ENCODE peak calls at places on chromosomes 3 and 15, in ten cellular contexts. One of them, this sample, is unnamed.

GRCh38 chr3:197733042-197733441 is 3.7 kb downstream of the RUBCN start:
- DNase-seq in choroid plexus epithelial cell: no peak
- DNase-seq in GM06990: no peak
- DNase-seq in CD8-positive, alpha-beta T cell: no peak
- DNase-seq in GM13976: no peak
- DNase-seq in heart left ventricle: no peak
- DNase-seq in retinal pigment epithelial cell: no peak
- DNase-seq in A673: no peak
- DNase-seq in heart right ventricle: no peak
- DNase-seq in endothelial cell: no peak
- DNase-seq in this sample: no peak

GRCh38 chr3:156682491-156682890 is 8.1 kb downstream of the TIPARP start:
- DNase-seq in choroid plexus epithelial cell: no peak
- DNase-seq in GM06990: no peak
- DNase-seq in CD8-positive, alpha-beta T cell: no peak
- DNase-seq in GM13976: no peak
- DNase-seq in heart left ventricle: no peak
- DNase-seq in retinal pigment epithelial cell: no peak
- DNase-seq in A673: no peak
- DNase-seq in heart right ventricle: no peak
- DNase-seq in endothelial cell: no peak
- DNase-seq in this sample: no peak

GRCh38 chr3:51968883-51969674 is 1.8 kb upstream of the PCBP4 start:
- DNase-seq in choroid plexus epithelial cell: no peak
- DNase-seq in GM06990: no peak
- DNase-seq in CD8-positive, alpha-beta T cell: no peak
- DNase-seq in GM13976: no peak
- DNase-seq in heart left ventricle: no peak
- DNase-seq in retinal pigment epithelial cell: no peak
- DNase-seq in A673: no peak
- DNase-seq in heart right ventricle: no peak
- DNase-seq in endothelial cell: no peak
- DNase-seq in this sample: no peak

GRCh38 chr3:46371802-46372340 is 1.1 kb downstream of the CCR5 start:
- DNase-seq in choroid plexus epithelial cell: no peak
- DNase-seq in GM06990: no peak
- DNase-seq in CD8-positive, alpha-beta T cell: no peak
- DNase-seq in GM13976: no peak
- DNase-seq in heart left ventricle: no peak
- DNase-seq in retinal pigment epithelial cell: no peak
- DNase-seq in A673: no peak
- DNase-seq in heart right ventricle: no peak
- DNase-seq in endothelial cell: no peak
- DNase-seq in this sample: no peak

GRCh38 chr15:52649686-52650085 is 29.5 kb downstream of the ATOSA start:
- DNase-seq in choroid plexus epithelial cell: no peak
- DNase-seq in GM06990: no peak
- DNase-seq in CD8-positive, alpha-beta T cell: no peak
- DNase-seq in GM13976: no peak
- DNase-seq in heart left ventricle: no peak
- DNase-seq in retinal pigment epithelial cell: peak
- DNase-seq in A673: peak
- DNase-seq in heart right ventricle: no peak
- DNase-seq in endothelial cell: no peak
- DNase-seq in this sample: no peak

GRCh38 chr3:183159319-183159718 is 3.2 kb downstream of the LAMP3 start:
- DNase-seq in choroid plexus epithelial cell: no peak
- DNase-seq in GM06990: no peak
- DNase-seq in CD8-positive, alpha-beta T cell: no peak
- DNase-seq in GM13976: no peak
- DNase-seq in heart left ventricle: no peak
- DNase-seq in retinal pigment epithelial cell: no peak
- DNase-seq in A673: no peak
- DNase-seq in heart right ventricle: no peak
- DNase-seq in endothelial cell: no peak
- DNase-seq in this sample: no peak

GRCh38 chr15:60442763-60443162 is 36.2 kb downstream of the ICE2 start:
- DNase-seq in choroid plexus epithelial cell: peak
- DNase-seq in GM06990: no peak
- DNase-seq in CD8-positive, alpha-beta T cell: no peak
- DNase-seq in GM13976: no peak
- DNase-seq in heart left ventricle: no peak
- DNase-seq in retinal pigment epithelial cell: no peak
- DNase-seq in A673: no peak
- DNase-seq in heart right ventricle: no peak
- DNase-seq in endothelial cell: no peak
- DNase-seq in this sample: no peak

GRCh38 chr3:123799544-123800351 is 84.4 kb downstream of the MYLK start:
- DNase-seq in choroid plexus epithelial cell: peak
- DNase-seq in GM06990: no peak
- DNase-seq in CD8-positive, alpha-beta T cell: no peak
- DNase-seq in GM13976: no peak
- DNase-seq in heart left ventricle: no peak
- DNase-seq in retinal pigment epithelial cell: peak
- DNase-seq in A673: no peak
- DNase-seq in heart right ventricle: no peak
- DNase-seq in endothelial cell: no peak
- DNase-seq in this sample: no peak

GRCh38 chr3:21405671-21406667 is 345.0 kb downstream of the ZNF385D start:
- DNase-seq in choroid plexus epithelial cell: no peak
- DNase-seq in GM06990: no peak
- DNase-seq in CD8-positive, alpha-beta T cell: no peak
- DNase-seq in GM13976: no peak
- DNase-seq in heart left ventricle: no peak
- DNase-seq in retinal pigment epithelial cell: no peak
- DNase-seq in A673: no peak
- DNase-seq in heart right ventricle: no peak
- DNase-seq in endothelial cell: no peak
- DNase-seq in this sample: no peak

GRCh38 chr15:51750942-51751686 is at the start of gene TMOD2:
- DNase-seq in choroid plexus epithelial cell: peak
- DNase-seq in GM06990: peak
- DNase-seq in CD8-positive, alpha-beta T cell: peak
- DNase-seq in GM13976: peak
- DNase-seq in heart left ventricle: peak
- DNase-seq in retinal pigment epithelial cell: no peak
- DNase-seq in A673: peak
- DNase-seq in heart right ventricle: peak
- DNase-seq in endothelial cell: peak
- DNase-seq in this sample: peak

GRCh38 chr3:78101363-78101762 is 1061.5 kb downstream of the ROBO2 start:
- DNase-seq in choroid plexus epithelial cell: peak
- DNase-seq in GM06990: no peak
- DNase-seq in CD8-positive, alpha-beta T cell: no peak
- DNase-seq in GM13976: no peak
- DNase-seq in heart left ventricle: no peak
- DNase-seq in retinal pigment epithelial cell: peak
- DNase-seq in A673: no peak
- DNase-seq in heart right ventricle: no peak
- DNase-seq in endothelial cell: no peak
- DNase-seq in this sample: no peak

GRCh38 chr15:58232273-58233065 is 94.3 kb downstream of the AQP9 start:
- DNase-seq in choroid plexus epithelial cell: no peak
- DNase-seq in GM06990: no peak
- DNase-seq in CD8-positive, alpha-beta T cell: no peak
- DNase-seq in GM13976: no peak
- DNase-seq in heart left ventricle: no peak
- DNase-seq in retinal pigment epithelial cell: peak
- DNase-seq in A673: no peak
- DNase-seq in heart right ventricle: no peak
- DNase-seq in endothelial cell: no peak
- DNase-seq in this sample: no peak

GRCh38 chr3:14125193-14126016 is 553 bp downstream of the TMEM43 start:
- DNase-seq in choroid plexus epithelial cell: peak
- DNase-seq in GM06990: no peak
- DNase-seq in CD8-positive, alpha-beta T cell: peak
- DNase-seq in GM13976: no peak
- DNase-seq in heart left ventricle: peak
- DNase-seq in retinal pigment epithelial cell: peak
- DNase-seq in A673: peak
- DNase-seq in heart right ventricle: peak
- DNase-seq in endothelial cell: peak
- DNase-seq in this sample: peak

GRCh38 chr3:17840651-17841050 is 98.2 kb upstream of the TBC1D5 start:
- DNase-seq in choroid plexus epithelial cell: no peak
- DNase-seq in GM06990: no peak
- DNase-seq in CD8-positive, alpha-beta T cell: no peak
- DNase-seq in GM13976: no peak
- DNase-seq in heart left ventricle: no peak
- DNase-seq in retinal pigment epithelial cell: no peak
- DNase-seq in A673: no peak
- DNase-seq in heart right ventricle: no peak
- DNase-seq in endothelial cell: no peak
- DNase-seq in this sample: no peak

DNA sequence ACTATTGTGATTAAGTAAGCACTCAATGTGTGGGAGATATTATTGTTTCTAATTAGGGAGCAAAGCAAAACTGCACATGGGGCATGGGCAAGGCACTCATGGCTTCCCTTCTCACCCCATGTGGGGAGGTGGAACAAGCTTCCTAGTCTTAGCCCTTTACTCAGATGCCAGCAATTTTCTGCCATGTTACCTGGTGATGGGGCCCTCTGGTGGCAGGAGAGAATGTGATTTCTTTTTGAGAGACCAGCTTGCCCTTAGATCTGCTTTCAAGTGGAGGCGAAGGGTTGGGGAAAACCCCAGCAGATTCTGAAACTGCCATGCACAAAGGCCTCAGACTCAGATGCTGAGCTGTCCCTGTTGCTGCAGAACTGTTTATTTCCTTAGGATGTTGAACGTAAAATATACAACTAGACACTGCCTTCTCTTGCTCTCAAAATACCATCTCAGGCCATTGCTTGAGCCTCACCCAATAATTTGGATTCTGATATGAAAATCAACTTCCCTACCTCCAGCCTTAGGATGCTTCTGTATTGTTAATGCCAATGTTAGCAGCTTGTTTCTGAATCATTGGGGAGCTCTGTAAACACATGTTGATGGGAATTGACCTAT is 130.2 kb upstream of the TPRG1 start:
- DNase-seq in choroid plexus epithelial cell: peak
- DNase-seq in GM06990: peak
- DNase-seq in CD8-positive, alpha-beta T cell: peak
- DNase-seq in GM13976: peak
- DNase-seq in heart left ventricle: peak
- DNase-seq in retinal pigment epithelial cell: no peak
- DNase-seq in A673: peak
- DNase-seq in heart right ventricle: no peak
- DNase-seq in endothelial cell: peak
- DNase-seq in this sample: peak
- TF ChIP-seq CTCF in choroid plexus epithelial cell: peak
- TF ChIP-seq CTCF in GM06990: peak
- TF ChIP-seq CTCF in CD8-positive, alpha-beta T cell: peak
- TF ChIP-seq CTCF in GM13976: peak
- TF ChIP-seq CTCF in heart left ventricle: no peak
- TF ChIP-seq CTCF in retinal pigment epithelial cell: peak
- TF ChIP-seq CTCF in A673: peak
- TF ChIP-seq CTCF in heart right ventricle: no peak
- TF ChIP-seq CTCF in endothelial cell: peak
- TF ChIP-seq CTCF in this sample: peak

DNA sequence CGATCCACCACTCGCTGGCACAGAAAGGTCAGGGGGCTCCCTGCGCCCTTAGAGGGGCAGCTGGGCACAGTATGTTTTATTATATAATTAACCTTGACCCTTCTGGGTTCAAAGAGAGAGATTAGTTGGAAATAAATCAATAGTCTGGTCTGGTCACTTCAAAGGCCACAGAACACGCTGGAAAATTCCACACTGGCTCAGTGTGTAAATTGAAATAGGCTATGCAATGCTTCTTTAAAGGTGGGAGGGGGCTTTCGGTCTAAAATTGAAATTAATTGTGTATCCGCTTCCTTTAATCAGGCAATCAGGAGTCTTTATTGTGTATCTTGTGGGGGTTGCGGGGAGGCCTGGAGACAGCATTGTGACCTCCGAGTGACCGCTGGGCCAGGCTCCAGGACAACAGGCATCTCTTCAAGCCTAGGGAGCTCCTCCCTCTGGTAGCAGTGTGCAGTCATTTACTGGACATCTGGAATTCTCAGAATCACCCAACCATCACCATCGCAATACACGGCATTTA is 8.0 kb downstream of the RNU5B-1 start:
- DNase-seq in choroid plexus epithelial cell: peak
- DNase-seq in GM06990: no peak
- DNase-seq in CD8-positive, alpha-beta T cell: no peak
- DNase-seq in GM13976: no peak
- DNase-seq in heart left ventricle: peak
- DNase-seq in retinal pigment epithelial cell: no peak
- DNase-seq in A673: no peak
- DNase-seq in heart right ventricle: peak
- DNase-seq in endothelial cell: no peak
- DNase-seq in this sample: no peak
- TF ChIP-seq CTCF in choroid plexus epithelial cell: peak
- TF ChIP-seq CTCF in GM06990: no peak
- TF ChIP-seq CTCF in CD8-positive, alpha-beta T cell: no peak
- TF ChIP-seq CTCF in GM13976: no peak
- TF ChIP-seq CTCF in heart left ventricle: no peak
- TF ChIP-seq CTCF in retinal pigment epithelial cell: no peak
- TF ChIP-seq CTCF in A673: no peak
- TF ChIP-seq CTCF in heart right ventricle: no peak
- TF ChIP-seq CTCF in endothelial cell: no peak
- TF ChIP-seq CTCF in this sample: no peak

GRCh38 chr3:194687638-194688206 is 2.0 kb downstream of the FAM43A start:
- DNase-seq in choroid plexus epithelial cell: peak
- DNase-seq in GM06990: peak
- DNase-seq in CD8-positive, alpha-beta T cell: peak
- DNase-seq in GM13976: peak
- DNase-seq in heart left ventricle: peak
- DNase-seq in retinal pigment epithelial cell: no peak
- DNase-seq in A673: peak
- DNase-seq in heart right ventricle: peak
- DNase-seq in endothelial cell: peak
- DNase-seq in this sample: peak
- TF ChIP-seq CTCF in choroid plexus epithelial cell: peak
- TF ChIP-seq CTCF in GM06990: peak
- TF ChIP-seq CTCF in CD8-positive, alpha-beta T cell: no peak
- TF ChIP-seq CTCF in GM13976: peak
- TF ChIP-seq CTCF in heart left ventricle: peak
- TF ChIP-seq CTCF in retinal pigment epithelial cell: peak
- TF ChIP-seq CTCF in A673: peak
- TF ChIP-seq CTCF in heart right ventricle: peak
- TF ChIP-seq CTCF in endothelial cell: peak
- TF ChIP-seq CTCF in this sample: peak

DNA sequence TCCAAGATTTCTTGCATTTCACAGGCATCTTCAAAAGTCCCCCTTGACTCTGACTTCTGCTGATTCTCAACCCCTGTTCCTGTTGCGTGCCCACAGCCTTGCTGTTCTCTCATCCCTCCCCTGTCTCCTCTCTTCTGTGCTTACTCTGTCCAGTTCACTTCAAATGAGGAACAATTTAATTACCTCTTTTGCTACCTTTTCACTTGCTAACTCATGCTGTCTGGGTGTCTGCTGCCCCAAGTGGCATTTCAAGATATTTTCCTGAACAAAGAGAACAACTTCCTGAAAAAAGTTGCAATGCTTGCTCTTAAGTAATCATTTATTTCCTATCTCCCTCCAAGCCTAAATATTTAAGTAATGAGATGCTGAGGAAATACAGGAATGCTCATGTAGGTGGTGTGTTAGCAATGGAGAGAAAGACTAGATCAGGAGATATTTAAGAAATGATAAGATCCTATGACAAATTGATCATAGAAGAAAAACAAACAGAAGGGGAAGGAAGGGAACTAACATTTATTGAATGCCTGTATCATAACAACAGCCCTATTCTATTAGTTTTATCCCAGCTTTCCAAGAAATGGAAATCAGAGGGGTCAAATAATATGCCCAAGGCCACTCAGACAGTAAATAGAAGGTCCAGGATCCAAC is 42.2 kb downstream of the SV2B start:
- DNase-seq in choroid plexus epithelial cell: peak
- DNase-seq in GM06990: no peak
- DNase-seq in CD8-positive, alpha-beta T cell: no peak
- DNase-seq in GM13976: no peak
- DNase-seq in heart left ventricle: no peak
- DNase-seq in retinal pigment epithelial cell: no peak
- DNase-seq in A673: peak
- DNase-seq in heart right ventricle: no peak
- DNase-seq in endothelial cell: no peak
- DNase-seq in this sample: peak
- TF ChIP-seq CTCF in choroid plexus epithelial cell: peak
- TF ChIP-seq CTCF in GM06990: peak
- TF ChIP-seq CTCF in CD8-positive, alpha-beta T cell: peak
- TF ChIP-seq CTCF in GM13976: peak
- TF ChIP-seq CTCF in heart left ventricle: no peak
- TF ChIP-seq CTCF in retinal pigment epithelial cell: peak
- TF ChIP-seq CTCF in A673: peak
- TF ChIP-seq CTCF in heart right ventricle: no peak
- TF ChIP-seq CTCF in endothelial cell: peak
- TF ChIP-seq CTCF in this sample: peak